ENCODE peak calls at places on chromosomes 12 and 14, in eight cellular contexts. Y is HCT116, V is GM12878, E is SK-N-SH, G is A549, O is Panc1, K is HepG2, J is K562. N is an unnamed sample.

GRCh38 chr12:12717586-12718381 is 616 bp downstream of the CDKN1B start:
- DNase-seq in K (no peak), G (no peak), V (no peak), O (no peak), J (peak), E (peak), Y (no peak), N (peak)

GRCh38 chr12:41225179-41225578 is 37.1 kb downstream of the PDZRN4 start:
- DNase-seq in J (no peak), K (no peak), O (no peak), V (no peak), G (no peak), E (no peak), Y (no peak), N (no peak)

GRCh38 chr12:45575823-45576448 is 153.6 kb upstream of the ARID2 start:
- DNase-seq in Y (no peak), O (no peak), V (peak), E (no peak), J (no peak), G (no peak), K (no peak), N (peak)

GRCh38 chr14:104735830-104736642 is 12.0 kb downstream of the ADSS1 start:
- DNase-seq in O (no peak), G (no peak), Y (no peak), E (peak), J (no peak), V (no peak), K (peak), N (no peak)

GRCh38 chr12:44847888-44848770 is 28.0 kb downstream of the NELL2 start:
- DNase-seq in Y (no peak), G (no peak), O (no peak), V (peak), E (no peak), J (no peak), K (no peak), N (no peak)

GRCh38 chr12:2179953-2180736 is 127.4 kb downstream of the CACNA1C start:
- DNase-seq in Y (peak), G (peak), E (no peak), V (no peak), J (no peak), K (no peak), O (no peak), N (no peak)

GRCh38 chr12:104526320-104526719 is 69.6 kb downstream of the CHST11 start:
- DNase-seq in V (no peak), J (peak), O (no peak), K (no peak), E (no peak), Y (no peak), G (no peak), N (peak)

GRCh38 chr14:67373347-67373746 is 13.2 kb downstream of the EIF2S1 start:
- DNase-seq in Y (no peak), V (peak), O (no peak), J (no peak), G (no peak), E (no peak), K (no peak), N (no peak)

GRCh38 chr12:3533703-3534386 is 42.8 kb downstream of the PRMT8 start:
- DNase-seq in Y (no peak), G (no peak), E (peak), O (no peak), V (no peak), K (no peak), J (no peak), N (no peak)

GRCh38 chr12:62640910-62641448 is 174.4 kb downstream of the MON2 start:
- DNase-seq in O (no peak), V (peak), K (no peak), G (no peak), Y (no peak), E (no peak), J (no peak), N (no peak)

GRCh38 chr12:61009167-61009566 is 1251.0 kb upstream of the USP15 start:
- DNase-seq in E (no peak), G (no peak), K (no peak), J (no peak), O (no peak), V (no peak), Y (no peak), N (no peak)

GRCh38 chr12:84807249-84807648 is 105.3 kb downstream of the SLC6A15 start:
- DNase-seq in E (no peak), J (no peak), G (no peak), Y (no peak), V (no peak), K (no peak), O (no peak), N (no peak)

GRCh38 chr12:3580071-3580749 is 89.2 kb downstream of the PRMT8 start:
- DNase-seq in G (no peak), Y (no peak), E (no peak), O (no peak), J (no peak), K (no peak), V (no peak), N (no peak)

GRCh38 chr14:105411017-105411941 is 8.3 kb upstream of the MTA1 start:
- DNase-seq in O (no peak), Y (no peak), G (peak), K (no peak), J (peak), E (peak), V (no peak), N (peak)

GRCh38 chr12:67517181-67517887 is 131.2 kb upstream of the DYRK2 start:
- DNase-seq in J (no peak), G (peak), Y (peak), O (no peak), K (no peak), E (no peak), V (no peak), N (no peak)

GRCh38 chr14:81400852-81401251 is 728 bp upstream of the STON2 start:
- DNase-seq in J (no peak), E (no peak), Y (peak), O (no peak), V (no peak), K (no peak), G (peak), N (peak)

GRCh38 chr12:118064608-118065007 is 3.6 kb upstream of the WSB2 start:
- DNase-seq in K (no peak), E (peak), V (no peak), O (no peak), Y (no peak), J (peak), G (no peak), N (peak)

GRCh38 chr12:6084261-6084968 is 40.1 kb downstream of the VWF start:
- DNase-seq in E (peak), V (no peak), G (peak), Y (peak), K (no peak), O (no peak), J (no peak), N (peak)

GRCh38 chr12:18261273-18261672 is at the start of gene PIK3C2G:
- DNase-seq in O (no peak), G (no peak), J (no peak), K (no peak), E (no peak), V (no peak), Y (no peak), N (no peak)

GRCh38 chr12:8593246-8593645 is 19.4 kb downstream of the AICDA start:
- DNase-seq in G (no peak), E (no peak), V (no peak), O (no peak), K (no peak), J (no peak), Y (no peak), N (no peak)

GRCh38 chr12:8589679-8590078 is 23.0 kb downstream of the AICDA start:
- DNase-seq in K (no peak), Y (no peak), J (no peak), V (no peak), O (no peak), E (no peak), G (no peak), N (no peak)

GRCh38 chr12:8590842-8591545 is 21.7 kb downstream of the AICDA start:
- DNase-seq in E (no peak), J (no peak), G (no peak), Y (no peak), V (no peak), O (no peak), K (peak), N (peak)

GRCh38 chr12:8594072-8594471 is 18.6 kb downstream of the AICDA start:
- DNase-seq in K (no peak), Y (no peak), O (no peak), E (no peak), G (no peak), V (no peak), J (no peak), N (peak)
- TF ChIP-seq REST in K (no peak), Y (no peak), O (no peak), E (no peak), G (no peak), V (no peak), J (no peak), N (no peak)

DNA sequence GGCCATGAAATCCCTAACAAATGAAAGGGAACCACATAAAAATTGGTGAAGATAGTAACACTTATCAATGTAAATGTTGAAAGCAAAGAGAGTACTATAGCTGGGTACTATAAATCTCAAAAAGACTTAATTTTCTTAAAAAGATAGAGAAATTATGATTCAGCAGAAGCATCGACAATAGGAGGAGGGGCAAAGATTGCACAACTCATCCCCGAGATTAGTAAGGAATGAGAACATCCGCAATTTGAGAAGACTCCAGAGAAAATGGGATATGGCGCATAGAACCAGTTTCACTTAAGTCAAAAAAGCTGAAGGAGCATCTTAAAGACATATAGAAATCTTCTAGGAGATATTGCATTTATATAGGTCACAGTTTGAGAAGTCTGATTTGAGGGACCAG is 220.2 kb upstream of the SLC16A7 start:
- DNase-seq in K (no peak), O (no peak), E (no peak), V (no peak), Y (no peak), G (no peak), J (no peak), N (no peak)
- TF ChIP-seq REST in K (no peak), O (no peak), E (no peak), V (no peak), Y (no peak), G (no peak), J (no peak), N (no peak)

GRCh38 chr12:110501722-110502448 is at the start of the genes RAD9B and VPS29:
- DNase-seq in E (peak), G (peak), K (peak), J (peak), V (peak), O (peak), Y (peak), N (peak)

GRCh38 chr12:110503432-110503831 is 1.3 kb downstream of the RAD9B start:
- DNase-seq in O (no peak), Y (no peak), J (no peak), G (no peak), K (no peak), E (no peak), V (no peak), N (no peak)

GRCh38 chr12:110498984-110499706 is 2.8 kb downstream of the VPS29 start:
- DNase-seq in E (no peak), J (no peak), Y (no peak), O (no peak), G (no peak), V (no peak), K (peak), N (no peak)

GRCh38 chr12:110502449-110502738 is 263 bp downstream of the RAD9B start:
- DNase-seq in J (no peak), Y (no peak), G (no peak), K (no peak), E (no peak), O (no peak), V (no peak), N (no peak)

DNA sequence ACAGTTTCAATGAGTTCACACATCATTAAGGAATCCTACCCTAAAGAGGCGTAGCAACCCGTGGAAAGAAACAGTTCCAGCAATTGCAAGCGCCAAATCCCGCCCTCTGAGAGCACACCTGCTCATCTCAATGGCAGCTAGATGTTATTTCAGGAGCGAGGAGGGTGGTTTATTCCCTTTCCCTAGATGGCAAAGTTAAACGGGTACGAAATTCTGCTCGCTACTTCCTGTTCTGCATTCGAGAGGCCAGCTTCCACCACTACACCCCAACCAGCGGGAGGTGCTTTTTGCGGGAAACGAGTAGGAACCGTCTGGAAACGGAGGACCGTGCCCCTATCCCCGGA is 561 bp downstream of the VPS29 start:
- DNase-seq in V (no peak), G (peak), J (no peak), E (peak), O (no peak), Y (no peak), K (peak), N (peak)
- TF ChIP-seq REST in V (no peak), G (no peak), J (no peak), E (no peak), O (no peak), Y (no peak), K (no peak), N (no peak)

GRCh38 chr12:123928274-123928865 is 44.3 kb downstream of the CCDC92 start:
- DNase-seq in Y (no peak), G (no peak), J (peak), O (no peak), E (no peak), V (no peak), K (no peak), N (no peak)

GRCh38 chr12:123933214-123933613 is 39.4 kb downstream of the CCDC92 start:
- DNase-seq in G (no peak), V (no peak), Y (no peak), O (no peak), J (no peak), E (no peak), K (no peak), N (no peak)

GRCh38 chr12:123931686-123932321 is 40.8 kb downstream of the CCDC92 start:
- DNase-seq in G (no peak), J (no peak), K (no peak), O (no peak), Y (no peak), V (no peak), E (no peak), N (no peak)

GRCh38 chr12:123928897-123929296 is 43.7 kb downstream of the CCDC92 start:
- DNase-seq in G (no peak), K (no peak), V (no peak), E (no peak), Y (no peak), J (no peak), O (no peak), N (no peak)

GRCh38 chr12:123929869-123930583 is 42.6 kb downstream of the CCDC92 start:
- DNase-seq in J (no peak), V (no peak), G (no peak), Y (no peak), E (no peak), K (no peak), O (no peak), N (no peak)
- TF ChIP-seq REST in J (no peak), V (no peak), G (no peak), Y (no peak), E (no peak), K (no peak), O (no peak), N (no peak)

GRCh38 chr12:109387425-109388166 is 39.9 kb downstream of the MYO1H start:
- DNase-seq in V (no peak), E (peak), O (no peak), G (peak), K (peak), Y (peak), J (peak), N (peak)
- TF ChIP-seq REST in V (no peak), E (no peak), O (no peak), G (no peak), K (no peak), Y (no peak), J (no peak), N (no peak)